ENCODE peak calls at places on chromosomes 16 and 17, in ten cellular contexts. Q is AG09319, T is RWPE1, X is prostate gland, R is mucosa of descending colon, E is kidney epithelial cell, D is activated B cell treated with CpG ODN at 0.5 μM for 24 hours, S is AG10803, Y is MCF 10A, K is cardiac muscle cell. J is an unnamed sample.

GRCh38 chr17:57523926-57524634 is 221.0 kb downstream of the CCDC182 start:
- DNase-seq in S (peak; percentile 68), X (peak; percentile 58), Q (no peak), E (no peak), R (no peak), Y (peak; percentile 91), T (peak; percentile 73), D (no peak), K (no peak), J (no peak)

GRCh38 chr17:16866436-16866835 is 105.5 kb downstream of the TNFRSF13B start:
- DNase-seq in R (peak; percentile 21), S (no peak), D (no peak), T (no peak), K (no peak), E (no peak), Y (no peak), Q (no peak), X (no peak), J (no peak)

GRCh38 chr16:57042157-57043111 is 49.9 kb upstream of the CPNE2 start:
- DNase-seq in D (peak; percentile 73), R (no peak), S (no peak), Y (peak; percentile 43), T (peak; percentile 79), Q (no peak), K (no peak), E (peak; percentile 58), X (no peak), J (no peak)

GRCh38 chr17:40568074-40568836 is 3.0 kb upstream of the CCR7 start:
- DNase-seq in E (no peak), Q (no peak), X (no peak), S (no peak), R (no peak), D (no peak), K (no peak), Y (no peak), T (no peak), J (no peak)

GRCh38 chr16:73213761-73214480 is 166.0 kb upstream of the ZFHX3 start:
- DNase-seq in T (no peak), R (no peak), K (no peak), E (no peak), Q (peak; percentile 79), X (peak; percentile 58), S (peak; percentile 73), D (no peak), Y (no peak), J (no peak)

GRCh38 chr16:30622455-30623032 is 12.4 kb upstream of the ZNF689 start:
- DNase-seq in X (no peak), S (no peak), K (no peak), E (no peak), Y (no peak), R (no peak), Q (no peak), D (no peak), T (no peak), J (no peak)

GRCh38 chr17:66542967-66543525 is 240.6 kb downstream of the PRKCA start:
- DNase-seq in K (peak; percentile 72), Q (no peak), T (no peak), Y (no peak), X (no peak), E (no peak), R (no peak), D (no peak), S (peak; percentile 82), J (no peak)

GRCh38 chr16:69613283-69614154 is 47.8 kb downstream of the NFAT5 start:
- DNase-seq in K (peak; percentile 47), S (no peak), R (no peak), E (peak; percentile 26), X (peak; percentile 49), Y (peak; percentile 76), T (peak; percentile 73), D (no peak), Q (no peak), J (no peak)

GRCh38 chr16:81928975-81929374 is 82.3 kb downstream of the SDR42E1 start:
- DNase-seq in Q (no peak), K (no peak), D (no peak), S (no peak), X (peak; percentile 79), Y (peak; percentile 72), R (no peak), T (peak; percentile 59), E (no peak), J (no peak)

GRCh38 chr17:14103821-14104220 is 34.5 kb downstream of the COX10 start:
- DNase-seq in K (no peak), X (no peak), S (no peak), D (no peak), R (no peak), T (no peak), Q (no peak), Y (no peak), E (no peak), J (no peak)

GRCh38 chr16:78816499-78817441 is 717.3 kb downstream of the WWOX start:
- DNase-seq in X (peak; percentile 22), T (no peak), Y (peak; percentile 18), S (peak; percentile 6), R (no peak), D (no peak), Q (no peak), K (peak; percentile 11), E (no peak), J (no peak)

GRCh38 chr16:49809112-49809511 is 46.8 kb downstream of the ZNF423 start:
- DNase-seq in X (no peak), R (no peak), S (no peak), D (no peak), T (no peak), Q (no peak), K (no peak), Y (no peak), E (no peak), J (no peak)

GRCh38 chr16:89697161-89697615 is 4.3 kb downstream of the SPATA2L start:
- DNase-seq in R (peak; percentile 68), S (no peak), E (no peak), T (no peak), Y (no peak), X (no peak), D (no peak), Q (no peak), K (no peak), J (no peak)

GRCh38 chr16:67027046-67027445 is 1.9 kb upstream of the CBFB start:
- DNase-seq in Y (no peak), S (no peak), T (no peak), R (no peak), D (no peak), K (no peak), Q (no peak), E (no peak), X (no peak), J (no peak)

GRCh38 chr17:49576121-49576905 is 642 bp downstream of the NXPH3 start:
- DNase-seq in E (no peak), X (no peak), Y (no peak), T (peak; percentile 58), Q (no peak), D (no peak), K (peak; percentile 60), S (peak; percentile 40), R (no peak), J (peak; percentile 58)

GRCh38 chr16:81497690-81498089 is 53.1 kb downstream of the CMIP start:
- DNase-seq in K (no peak), R (peak; percentile 49), T (no peak), X (no peak), E (no peak), D (no peak), Q (no peak), S (no peak), Y (no peak), J (no peak)

GRCh38 chr16:53220585-53220984 is 165.8 kb downstream of the CHD9 start:
- DNase-seq in S (peak; percentile 45), E (no peak), D (no peak), T (no peak), Q (no peak), K (peak; percentile 50), X (no peak), Y (no peak), R (no peak), J (no peak)

GRCh38 chr17:17320188-17320910 is 17.2 kb downstream of the NT5M start:
- DNase-seq in Q (no peak), D (no peak), S (no peak), E (no peak), K (no peak), T (no peak), X (no peak), Y (no peak), R (no peak), J (no peak)

GRCh38 chr17:74296548-74296936 is 22.5 kb downstream of the DNAI2 start:
- DNase-seq in K (peak; percentile 85), Y (peak; percentile 29), T (no peak), S (peak; percentile 31), R (no peak), X (peak; percentile 42), E (no peak), Q (peak; percentile 8), D (no peak), J (peak; percentile 52)
- TF ChIP-seq CTCF in K (peak; percentile 87), Y (peak; percentile 26), T (peak; percentile 55), S (peak; percentile 59), R (peak; percentile 9), X (no peak), E (peak; percentile 51), Q (peak; percentile 60), D (no peak), J (peak; percentile 15)

GRCh38 chr16:22055881-22056280 is 36.5 kb upstream of the VWA3A start:
- DNase-seq in S (no peak), K (no peak), T (no peak), R (no peak), Y (no peak), Q (no peak), E (no peak), X (no peak), D (no peak), J (peak; percentile 48)
- TF ChIP-seq CTCF in S (no peak), K (peak; percentile 29), T (no peak), R (no peak), Y (no peak), Q (no peak), E (peak; percentile 21), X (no peak), D (no peak), J (peak; percentile 54)

GRCh38 chr17:71118039-71118438 is 948.7 kb downstream of the KCNJ2 start:
- DNase-seq in S (no peak), Q (no peak), R (no peak), D (no peak), E (peak; percentile 7), K (no peak), T (peak; percentile 70), Y (peak; percentile 57), X (no peak), J (peak; percentile 4)
- TF ChIP-seq CTCF in S (peak; percentile 27), Q (no peak), R (no peak), D (no peak), E (peak; percentile 39), K (peak; percentile 10), T (peak; percentile 59), Y (peak; percentile 49), X (no peak), J (no peak)

DNA sequence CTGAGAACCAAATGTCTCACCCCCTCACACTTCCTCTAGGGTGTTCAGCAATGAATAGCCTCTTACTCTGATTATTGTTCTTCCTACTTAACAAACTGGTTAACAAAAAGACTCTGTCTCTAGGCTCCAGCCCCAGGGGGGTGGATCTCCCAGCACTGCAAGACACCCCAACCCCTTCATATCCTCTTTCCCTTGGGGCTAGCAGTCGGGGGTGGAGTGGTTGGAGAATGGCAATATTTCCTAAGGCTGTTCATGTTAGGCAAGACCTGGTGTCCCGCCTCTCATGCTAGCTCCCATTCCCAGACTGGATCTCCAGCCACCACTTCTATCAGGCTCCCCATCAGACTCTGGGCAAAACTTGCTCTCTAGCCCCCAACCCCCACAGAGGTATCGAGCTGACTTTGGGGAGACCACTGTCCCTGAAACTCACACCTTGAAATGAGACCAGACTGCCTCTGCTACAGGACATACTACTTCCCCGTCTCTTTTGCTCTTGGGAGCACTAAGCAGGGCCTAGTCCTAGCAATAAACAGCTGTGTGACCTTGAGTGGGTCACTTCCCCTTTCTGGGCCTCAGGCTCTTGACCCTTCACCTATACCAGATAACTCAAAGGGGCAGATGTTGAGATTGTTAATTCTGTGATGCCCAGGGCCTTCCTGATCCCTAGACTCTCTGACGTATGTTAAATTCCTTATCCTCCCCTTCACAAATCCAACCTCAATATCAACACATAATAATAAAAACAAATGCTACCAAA is 2.4 kb downstream of the SLC25A35 start:
- DNase-seq in K (no peak), Y (no peak), Q (no peak), X (no peak), R (no peak), S (no peak), T (no peak), D (no peak), E (no peak), J (no peak)
- TF ChIP-seq CTCF in K (no peak), Y (no peak), Q (no peak), X (no peak), R (no peak), S (no peak), T (no peak), D (no peak), E (no peak), J (no peak)